ENCODE peak calls at places on chromosomes 1 and 21, in five cellular contexts. Q is GM12878, W is HCT116, A is Panc1, S is K562. T is an unnamed sample.

GRCh38 chr1:234149217-234149616 is 224.0 kb upstream of the COA6 start:
- DNase-seq in A (no peak), W (no peak), Q (no peak), S (no peak), T (no peak)

GRCh38 chr1:53957231-53957818 is 11.2 kb downstream of the LRRC42 start:
- DNase-seq in Q (no peak), S (no peak), A (no peak), W (peak; percentile 67), T (no peak)

GRCh38 chr1:154418898-154419619 is 13.9 kb downstream of the IL6R start:
- DNase-seq in S (no peak), A (no peak), Q (no peak), W (no peak), T (no peak)

GRCh38 chr1:160177231-160177630 is 13.1 kb upstream of the CASQ1 start:
- DNase-seq in W (no peak), S (no peak), A (no peak), Q (no peak), T (no peak)

GRCh38 chr1:204685236-204686006 is at the start of gene LRRN2:
- DNase-seq in A (no peak), S (no peak), W (no peak), Q (no peak), T (peak; percentile 85)

GRCh38 chr1:153612755-153613331 is at the start of gene S100A16:
- DNase-seq in W (peak; percentile 56), S (peak; percentile 48), Q (no peak), A (no peak), T (no peak)

GRCh38 chr1:191022856-191023255 is 545.2 kb upstream of the BRINP3 start:
- DNase-seq in S (no peak), A (no peak), W (no peak), Q (no peak), T (no peak)

GRCh38 chr1:87941292-87941946 is 612.7 kb downstream of the LMO4 start:
- DNase-seq in W (no peak), Q (no peak), S (no peak), A (no peak), T (no peak)

GRCh38 chr1:62113505-62113904 is 81.1 kb upstream of the L1TD1 start:
- DNase-seq in W (no peak), A (no peak), S (no peak), Q (no peak), T (no peak)

GRCh38 chr1:109397451-109398342 is at the start of gene SORT1:
- DNase-seq in A (no peak), S (peak; percentile 96), Q (no peak), W (peak; percentile 74), T (peak; percentile 96)

GRCh38 chr1:45943185-45943584 is 139.8 kb downstream of the MAST2 start:
- DNase-seq in S (no peak), W (no peak), A (no peak), Q (no peak), T (no peak)

GRCh38 chr1:109792056-109792831 is 28.5 kb upstream of the EPS8L3 start:
- DNase-seq in Q (no peak), S (peak; percentile 83), W (no peak), A (no peak), T (peak; percentile 77)

GRCh38 chr1:217917277-217917887 is 286.2 kb downstream of the SPATA17 start:
- DNase-seq in A (no peak), Q (no peak), S (no peak), W (no peak), T (no peak)

GRCh38 chr1:91924146-91924545 is 25.1 kb upstream of the BRDT start:
- DNase-seq in A (no peak), Q (no peak), S (no peak), W (no peak), T (no peak)

GRCh38 chr1:43104027-43104763 is 67.9 kb downstream of the EBNA1BP2 start:
- DNase-seq in S (no peak), A (no peak), W (no peak), Q (no peak), T (no peak)

GRCh38 chr1:118988186-118989005 is at the start of gene TBX15:
- DNase-seq in S (no peak), A (no peak), Q (no peak), W (no peak), T (no peak)

GRCh38 chr1:59915516-59915915 is 11.1 kb downstream of the CYP2J2 start:
- DNase-seq in W (no peak), Q (no peak), S (no peak), A (no peak), T (no peak)

GRCh38 chr1:40423264-40423642 is 27.0 kb upstream of the ZFP69B start:
- DNase-seq in W (no peak), A (no peak), Q (no peak), S (no peak), T (no peak)

GRCh38 chr1:153606194-153606593 is 6.7 kb downstream of the S100A16 start:
- DNase-seq in A (no peak), Q (no peak), S (no peak), W (no peak), T (no peak)

GRCh38 chr1:156346636-156347035 is 8.3 kb downstream of the TSACC start:
- DNase-seq in W (no peak), S (no peak), A (no peak), Q (no peak), T (no peak)
- TF ChIP-seq SIN3A in W (no peak), S (no peak), A (no peak), Q (no peak), T (no peak)

GRCh38 chr21:45988366-45989347 is 7.1 kb downstream of the COL6A1 start:
- DNase-seq in Q (no peak), A (no peak), S (no peak), W (no peak), T (no peak)
- TF ChIP-seq SIN3A in Q (no peak), A (no peak), S (no peak), W (no peak), T (no peak)

GRCh38 chr1:115671176-115672062 is 29.6 kb downstream of the VANGL1 start:
- DNase-seq in W (peak; percentile 81), Q (no peak), S (no peak), A (no peak), T (no peak)
- TF ChIP-seq SIN3A in W (peak; percentile 8), Q (no peak), S (no peak), A (no peak), T (no peak)

DNA sequence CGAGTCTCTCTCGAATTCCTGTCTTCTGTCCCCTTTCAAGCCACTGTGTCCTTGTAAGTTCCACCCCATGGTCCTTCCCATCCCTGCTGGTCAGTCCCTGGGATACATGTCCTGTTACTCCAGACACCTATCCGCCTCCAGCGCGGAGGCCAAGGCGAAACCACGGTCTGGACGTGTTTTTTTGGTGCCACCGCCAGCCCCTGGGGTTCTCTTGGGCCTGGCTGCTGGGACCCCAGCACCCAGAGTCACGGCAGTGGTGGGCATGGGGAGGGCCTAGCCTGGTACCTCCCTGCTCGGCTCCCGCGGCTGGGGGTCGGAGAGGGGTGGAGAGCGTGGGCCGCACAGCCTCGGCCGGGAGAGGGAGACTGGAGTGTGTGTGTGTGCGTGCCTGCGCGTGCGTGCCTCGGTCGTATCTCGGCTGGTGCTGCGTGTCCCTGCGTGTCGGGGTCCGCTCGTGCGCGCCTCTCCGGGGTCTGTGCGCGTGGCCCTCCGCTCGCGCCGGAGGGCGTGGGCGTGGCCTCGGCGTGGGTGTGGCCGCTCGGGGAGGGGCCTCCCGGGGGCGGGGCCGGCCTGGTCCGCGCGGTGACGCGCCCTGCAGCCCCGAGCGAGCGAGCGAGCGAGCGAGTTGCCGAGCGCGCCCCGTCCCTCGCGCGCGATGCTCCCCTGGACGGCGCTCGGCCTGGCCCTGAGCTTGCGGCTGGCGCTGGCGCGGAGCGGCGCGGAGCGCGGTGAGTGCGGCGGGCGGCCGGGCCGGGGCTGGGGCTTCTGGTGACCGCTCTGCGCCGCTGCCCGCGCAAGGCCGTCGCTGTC is at the start of gene VWA1:
- DNase-seq in W (no peak), S (peak; percentile 98), Q (no peak), A (no peak), T (peak; percentile 99)
- TF ChIP-seq SIN3A in W (no peak), S (no peak), Q (no peak), A (peak; percentile 70), T (no peak)

GRCh38 chr1:210377934-210378333 is 49.2 kb downstream of the HHAT start:
- DNase-seq in Q (no peak), W (no peak), A (no peak), S (no peak), T (no peak)
- TF ChIP-seq SIN3A in Q (no peak), W (no peak), A (no peak), S (no peak), T (no peak)

GRCh38 chr1:115229016-115229415 is 109.0 kb downstream of the NGF start:
- DNase-seq in Q (no peak), W (no peak), S (no peak), A (no peak), T (no peak)
- TF ChIP-seq SIN3A in Q (no peak), W (no peak), S (no peak), A (no peak), T (no peak)

GRCh38 chr1:201139756-201140155 is 12.8 kb upstream of the ASCL5 start:
- DNase-seq in S (no peak), Q (no peak), W (no peak), A (no peak), T (no peak)
- TF ChIP-seq SIN3A in S (no peak), Q (no peak), W (no peak), A (no peak), T (no peak)

T was measured in SK-N-SH.